ENCODE peak calls at places on chromosomes 11 and 22, in four cellular contexts. J is IMR-90, S is HepG2, Q is K562. X is an unnamed sample.
A peak's percentile ranks its signal among the peaks of the same experiment; 100 is the strongest.

GRCh38 chr11:68940651-68941323 is 37.1 kb downstream of the IGHMBP2 start:
- DNase-seq in J (no peak), S (no peak), Q (no peak), X (no peak)

GRCh38 chr22:45889539-45890350 is 87.2 kb downstream of the WNT7B start:
- DNase-seq in J (peak; percentile 27), S (no peak), Q (no peak), X (no peak)

GRCh38 chr11:31477528-31478255 is 31.7 kb downstream of the IMMP1L start:
- DNase-seq in J (no peak), S (no peak), Q (no peak), X (no peak)

GRCh38 chr22:30861131-30861530 is 107.4 kb downstream of the MORC2 start:
- DNase-seq in J (no peak), S (no peak), Q (no peak), X (no peak)

GRCh38 chr11:66373261-66373660 is 1.7 kb upstream of the SLC29A2 start:
- DNase-seq in J (no peak), S (no peak), Q (no peak), X (no peak)

GRCh38 chr11:12841946-12842630 is 167.0 kb upstream of the RASSF10 start:
- DNase-seq in J (peak; percentile 84), S (no peak), Q (peak; percentile 75), X (no peak)

GRCh38 chr11:18490736-18491485 is 35.3 kb downstream of the LDHAL6A start:
- DNase-seq in J (no peak), S (no peak), Q (peak; percentile 82), X (no peak)

GRCh38 chr11:32131321-32131720 is 40.4 kb downstream of the RCN1 start:
- DNase-seq in J (peak; percentile 29), S (no peak), Q (no peak), X (no peak)

GRCh38 chr11:19768197-19768596 is 55.6 kb downstream of the NAV2 start:
- DNase-seq in J (no peak), S (no peak), Q (no peak), X (no peak)

GRCh38 chr11:131430466-131431176 is 60.2 kb downstream of the NTM start:
- DNase-seq in J (no peak), S (no peak), Q (no peak), X (no peak)

GRCh38 chr11:124669193-124669592 is 4.3 kb downstream of the SIAE start:
- DNase-seq in J (peak; percentile 54), S (peak; percentile 33), Q (peak; percentile 78), X (no peak)

GRCh38 chr11:63592975-63593395 is 21.2 kb downstream of the PLAAT3 start:
- DNase-seq in J (peak; percentile 44), S (no peak), Q (peak; percentile 37), X (no peak)

GRCh38 chr22:20244744-20245576 is 23.2 kb downstream of the RTN4R start:
- DNase-seq in J (no peak), S (no peak), Q (no peak), X (no peak)

GRCh38 chr22:24503137-24503850 is 8.2 kb downstream of the UPB1 start:
- DNase-seq in J (peak; percentile 63), S (no peak), Q (peak; percentile 63), X (peak; percentile 85)

GRCh38 chr11:48012051-48012391 is 31.7 kb downstream of the PTPRJ start:
- DNase-seq in J (no peak), S (no peak), Q (no peak), X (no peak)

GRCh38 chr11:67442504-67443398 is 525 bp downstream of the CORO1B start:
- DNase-seq in J (no peak), S (no peak), Q (peak; percentile 35), X (no peak)

GRCh38 chr11:8067929-8068575 is 13.0 kb upstream of the TUB start:
- DNase-seq in J (no peak), S (no peak), Q (no peak), X (no peak)

GRCh38 chr11:45662096-45662664 is 3.2 kb downstream of the CHST1 start:
- DNase-seq in J (no peak), S (no peak), Q (no peak), X (no peak)

GRCh38 chr22:46576556-46577351 is 39.3 kb upstream of the CELSR1 start:
- DNase-seq in J (peak; percentile 35), S (no peak), Q (peak; percentile 68), X (no peak)

GRCh38 chr11:109698237-109698636 is 276.2 kb downstream of the C11orf87 start:
- DNase-seq in J (no peak), S (no peak), Q (no peak), X (no peak)

GRCh38 chr11:1676254-1676740 is 20.7 kb upstream of the KRTAP5-6 start:
- DNase-seq in J (no peak), S (no peak), Q (no peak), X (no peak)

GRCh38 chr11:124867700-124868099 is 2.5 kb downstream of the ROBO3 start:
- DNase-seq in J (peak; percentile 32), S (peak; percentile 25), Q (peak; percentile 37), X (no peak)

GRCh38 chr22:47836957-47837356 is 1074.5 kb downstream of the TBC1D22A start:
- DNase-seq in J (no peak), S (no peak), Q (no peak), X (no peak)

GRCh38 chr11:96578379-96578778 is 188.6 kb downstream of the JRKL start:
- DNase-seq in J (no peak), S (no peak), Q (no peak), X (no peak)

GRCh38 chr11:67027483-67027930 is 4.6 kb downstream of the SYT12 start:
- DNase-seq in J (no peak), S (no peak), Q (no peak), X (no peak)

GRCh38 chr11:18844753-18845367 is 53.3 kb upstream of the PTPN5 start:
- DNase-seq in J (peak; percentile 33), S (peak; percentile 37), Q (peak; percentile 47), X (no peak)

GRCh38 chr11:1820463-1821325 is 14.1 kb upstream of the SYT8 start:
- DNase-seq in J (peak; percentile 22), S (no peak), Q (no peak), X (no peak)

GRCh38 chr22:23580586-23581251 is 629 bp upstream of the IGLL1 start:
- DNase-seq in J (no peak), S (no peak), Q (peak; percentile 16), X (no peak)

GRCh38 chr22:35452351-35452781 is 52.4 kb downstream of the MCM5 start:
- DNase-seq in J (no peak), S (no peak), Q (no peak), X (no peak)

GRCh38 chr11:22510741-22511140 is 114.9 kb downstream of the FANCF start:
- DNase-seq in J (peak; percentile 44), S (no peak), Q (no peak), X (no peak)

GRCh38 chr11:1153105-1153950 is 4.4 kb upstream of the MUC5AC start:
- DNase-seq in J (no peak), S (peak; percentile 7), Q (no peak), X (no peak)

GRCh38 chr11:33617672-33618362 is 82.8 kb downstream of the C11orf91 start:
- DNase-seq in J (no peak), S (no peak), Q (no peak), X (no peak)

GRCh38 chr11:84963240-84963639 is 663.9 kb downstream of the DLG2 start:
- DNase-seq in J (no peak), S (no peak), Q (no peak), X (no peak)
- TF ChIP-seq BHLHE40 in J (no peak), S (no peak), Q (no peak), X (no peak)

DNA sequence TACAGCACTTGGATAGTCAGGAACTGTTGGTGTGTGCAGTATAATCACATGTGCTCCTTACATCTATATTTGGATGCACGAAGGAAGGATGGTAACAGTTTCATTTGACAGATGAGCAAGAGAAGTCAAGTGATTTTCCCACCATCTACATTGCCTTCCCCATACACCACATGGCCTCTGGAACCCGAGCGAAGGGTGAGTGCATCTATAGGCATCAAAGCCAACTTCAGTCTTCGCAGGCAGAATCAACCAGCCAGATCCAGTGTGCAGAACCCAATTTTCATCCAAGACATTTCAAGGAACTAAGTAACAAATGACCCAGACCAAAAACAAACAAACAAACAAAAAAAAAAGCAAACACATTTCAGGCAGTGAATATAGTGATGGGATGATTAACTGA is 85.1 kb upstream of the BLID start:
- DNase-seq in J (no peak), S (no peak), Q (no peak), X (no peak)
- H2AFZ ChIP-seq in J (no peak overlapping the region), S (no peak overlapping the region), Q (no peak overlapping the region), X (no peak overlapping the region)

GRCh38 chr11:61870429-61871039 is 20.8 kb downstream of the FADS3 start:
- DNase-seq in J (no peak), S (no peak), Q (peak; percentile 41), X (no peak)
- TF ChIP-seq BHLHE40 in J (no peak), S (no peak), Q (no peak), X (no peak)

GRCh38 chr11:35963911-35964310 is 20.0 kb downstream of the LDLRAD3 start:
- DNase-seq in J (no peak), S (no peak), Q (no peak), X (no peak)
- H2AFZ ChIP-seq in J (no peak overlapping the region), S (no peak overlapping the region), Q (no peak overlapping the region), X (no peak overlapping the region)

DNA sequence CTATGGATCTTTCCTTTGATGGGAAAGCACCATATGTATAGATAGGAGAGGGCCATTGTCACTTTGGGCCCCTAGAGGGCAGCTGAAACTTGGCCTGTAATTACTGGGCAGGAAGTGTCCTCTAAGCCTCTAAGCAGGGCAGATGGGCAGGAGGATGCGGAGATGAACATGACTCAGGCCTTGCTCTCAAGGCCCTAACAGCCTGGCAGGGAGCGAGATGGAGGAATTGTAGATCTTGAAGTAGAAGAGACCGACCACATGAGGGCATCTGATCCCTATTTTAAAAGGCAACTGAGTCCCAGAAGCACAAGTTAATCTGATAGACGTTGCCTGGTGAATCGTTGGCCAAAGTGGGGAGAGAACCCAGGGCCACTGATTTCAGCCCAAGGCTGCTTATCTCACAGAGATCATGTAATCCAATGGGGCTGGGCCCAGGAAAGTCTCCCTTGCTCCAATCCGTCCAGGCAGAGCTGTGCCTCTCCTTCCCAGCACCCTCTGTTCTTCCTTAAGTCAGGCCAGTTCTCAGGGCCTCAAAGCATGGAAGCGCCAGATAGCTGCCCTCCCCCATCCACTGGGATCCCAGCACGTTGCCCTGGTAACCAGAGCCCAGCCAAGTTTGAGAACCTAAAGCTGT is 2.5 kb upstream of the SEPTIN3 start:
- DNase-seq in J (peak; percentile 88), S (peak; percentile 52), Q (peak; percentile 51), X (peak; percentile 54)
- TF ChIP-seq BHLHE40 in J (no peak), S (no peak), Q (no peak), X (no peak)

DNA sequence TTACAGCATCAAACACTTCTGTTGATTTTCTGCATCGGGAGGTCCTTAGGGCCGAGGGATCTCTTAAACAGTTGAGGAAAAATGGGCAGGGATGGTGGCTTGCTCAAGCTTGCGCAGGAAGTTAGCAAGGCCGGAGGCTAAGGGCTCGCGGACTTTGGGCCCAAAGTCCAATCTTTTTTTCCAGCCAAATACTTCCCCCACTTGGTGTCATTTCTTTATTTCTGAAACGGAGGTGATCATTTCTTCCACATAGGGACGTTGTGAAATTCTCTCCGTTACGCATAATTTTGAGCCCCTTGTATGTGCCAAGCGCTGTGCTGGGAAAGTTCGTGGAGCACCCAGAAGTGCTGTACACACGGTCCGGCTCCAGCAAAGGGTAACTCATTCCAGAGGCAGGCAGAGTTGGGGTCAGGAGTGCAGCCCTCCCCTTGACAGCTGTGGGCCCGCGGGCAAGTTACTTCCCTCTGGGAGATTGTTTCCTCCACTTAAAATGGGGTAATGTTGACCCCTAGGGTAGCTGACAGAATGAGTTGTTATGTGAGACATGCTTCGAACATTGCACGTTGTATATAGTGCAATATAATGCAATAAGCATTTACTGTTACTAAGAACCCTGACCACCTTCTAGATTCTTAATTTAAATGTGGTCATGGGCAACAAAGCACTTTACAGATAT is 837 bp downstream of the MIEF1 start:
- DNase-seq in J (peak; percentile 41), S (no peak), Q (no peak), X (no peak)
- H2AFZ ChIP-seq in J (peak overlapping the region; percentile 92), S (no peak overlapping the region), Q (no peak overlapping the region), X (peak overlapping the region; percentile 15)

X was measured in GM12878.